ENCODE peak calls at places on chromosomes 4 and X, in ten cellular contexts. One of them, this sample, is unnamed.

GRCh38 chrX:136292656-136293055 is 8.1 kb upstream of the ADGRG4 start:
- DNase-seq in NCI-H510A: no peak
- DNase-seq in EH: no peak
- DNase-seq in heart right ventricle: no peak
- DNase-seq in AG10803: no peak
- DNase-seq in stomach: no peak
- DNase-seq in stimulated activated CD4-positive, alpha-beta T cell treated with anti-CD3 and anti-CD28 coated beads, Interleukin-1b, Interleukin-23, amount 100 ng/mL, for 48 hours: no peak
- DNase-seq in Ammon's horn: no peak
- DNase-seq in psoas muscle: no peak
- DNase-seq in H4: no peak
- DNase-seq in this sample: no peak

GRCh38 chr4:159042097-159042605 is 60.7 kb upstream of the RAPGEF2 start:
- DNase-seq in H4: no peak
- DNase-seq in heart right ventricle: peak
- DNase-seq in stimulated activated CD4-positive, alpha-beta T cell treated with anti-CD3 and anti-CD28 coated beads, Interleukin-1b, Interleukin-23, amount 100 ng/mL, for 48 hours: no peak
- DNase-seq in EH: no peak
- DNase-seq in psoas muscle: no peak
- DNase-seq in NCI-H510A: no peak
- DNase-seq in stomach: peak
- DNase-seq in Ammon's horn: peak
- DNase-seq in AG10803: no peak
- DNase-seq in this sample: no peak

GRCh38 chr4:137359691-137360315 is 172.5 kb downstream of the PCDH18 start:
- DNase-seq in stomach: no peak
- DNase-seq in AG10803: peak
- DNase-seq in Ammon's horn: peak
- DNase-seq in psoas muscle: no peak
- DNase-seq in H4: no peak
- DNase-seq in stimulated activated CD4-positive, alpha-beta T cell treated with anti-CD3 and anti-CD28 coated beads, Interleukin-1b, Interleukin-23, amount 100 ng/mL, for 48 hours: no peak
- DNase-seq in EH: peak
- DNase-seq in NCI-H510A: no peak
- DNase-seq in heart right ventricle: no peak
- DNase-seq in this sample: no peak

GRCh38 chr4:129514852-129515251 is 418.9 kb downstream of the C4orf33 start:
- DNase-seq in NCI-H510A: no peak
- DNase-seq in heart right ventricle: no peak
- DNase-seq in psoas muscle: no peak
- DNase-seq in H4: no peak
- DNase-seq in stomach: no peak
- DNase-seq in stimulated activated CD4-positive, alpha-beta T cell treated with anti-CD3 and anti-CD28 coated beads, Interleukin-1b, Interleukin-23, amount 100 ng/mL, for 48 hours: no peak
- DNase-seq in Ammon's horn: no peak
- DNase-seq in AG10803: no peak
- DNase-seq in EH: no peak
- DNase-seq in this sample: no peak

GRCh38 chr4:152162331-152162697 is 373.6 kb downstream of the FBXW7 start:
- DNase-seq in AG10803: no peak
- DNase-seq in NCI-H510A: no peak
- DNase-seq in psoas muscle: no peak
- DNase-seq in H4: no peak
- DNase-seq in heart right ventricle: no peak
- DNase-seq in Ammon's horn: no peak
- DNase-seq in EH: peak
- DNase-seq in stimulated activated CD4-positive, alpha-beta T cell treated with anti-CD3 and anti-CD28 coated beads, Interleukin-1b, Interleukin-23, amount 100 ng/mL, for 48 hours: no peak
- DNase-seq in stomach: no peak
- DNase-seq in this sample: no peak

GRCh38 chr4:36138221-36138620 is 106.1 kb downstream of the ARAP2 start:
- DNase-seq in AG10803: no peak
- DNase-seq in stimulated activated CD4-positive, alpha-beta T cell treated with anti-CD3 and anti-CD28 coated beads, Interleukin-1b, Interleukin-23, amount 100 ng/mL, for 48 hours: no peak
- DNase-seq in Ammon's horn: no peak
- DNase-seq in stomach: no peak
- DNase-seq in EH: no peak
- DNase-seq in heart right ventricle: no peak
- DNase-seq in H4: no peak
- DNase-seq in psoas muscle: no peak
- DNase-seq in NCI-H510A: no peak
- DNase-seq in this sample: no peak

GRCh38 chr4:8117278-8117682 is 41.3 kb downstream of the ABLIM2 start:
- DNase-seq in heart right ventricle: peak
- DNase-seq in EH: peak
- DNase-seq in stimulated activated CD4-positive, alpha-beta T cell treated with anti-CD3 and anti-CD28 coated beads, Interleukin-1b, Interleukin-23, amount 100 ng/mL, for 48 hours: peak
- DNase-seq in psoas muscle: peak
- DNase-seq in stomach: peak
- DNase-seq in NCI-H510A: no peak
- DNase-seq in AG10803: peak
- DNase-seq in H4: no peak
- DNase-seq in Ammon's horn: no peak
- DNase-seq in this sample: no peak

GRCh38 chr4:151034829-151035228 is 19.7 kb upstream of the LRBA start:
- DNase-seq in heart right ventricle: no peak
- DNase-seq in NCI-H510A: no peak
- DNase-seq in stimulated activated CD4-positive, alpha-beta T cell treated with anti-CD3 and anti-CD28 coated beads, Interleukin-1b, Interleukin-23, amount 100 ng/mL, for 48 hours: no peak
- DNase-seq in H4: no peak
- DNase-seq in psoas muscle: no peak
- DNase-seq in AG10803: no peak
- DNase-seq in Ammon's horn: no peak
- DNase-seq in EH: no peak
- DNase-seq in stomach: no peak
- DNase-seq in this sample: no peak

GRCh38 chr4:150814873-150815272 is 200.2 kb downstream of the LRBA start:
- DNase-seq in H4: no peak
- DNase-seq in NCI-H510A: no peak
- DNase-seq in EH: no peak
- DNase-seq in Ammon's horn: no peak
- DNase-seq in heart right ventricle: no peak
- DNase-seq in stomach: no peak
- DNase-seq in AG10803: no peak
- DNase-seq in stimulated activated CD4-positive, alpha-beta T cell treated with anti-CD3 and anti-CD28 coated beads, Interleukin-1b, Interleukin-23, amount 100 ng/mL, for 48 hours: no peak
- DNase-seq in psoas muscle: no peak
- DNase-seq in this sample: no peak

GRCh38 chr4:54384563-54384962 is 155.5 kb downstream of the PDGFRA start:
- DNase-seq in stomach: peak
- DNase-seq in psoas muscle: no peak
- DNase-seq in stimulated activated CD4-positive, alpha-beta T cell treated with anti-CD3 and anti-CD28 coated beads, Interleukin-1b, Interleukin-23, amount 100 ng/mL, for 48 hours: no peak
- DNase-seq in heart right ventricle: peak
- DNase-seq in H4: peak
- DNase-seq in Ammon's horn: peak
- DNase-seq in EH: peak
- DNase-seq in NCI-H510A: peak
- DNase-seq in AG10803: peak
- DNase-seq in this sample: no peak

GRCh38 chrX:115968436-115969252 is 201.9 kb upstream of the AGTR2 start:
- DNase-seq in stimulated activated CD4-positive, alpha-beta T cell treated with anti-CD3 and anti-CD28 coated beads, Interleukin-1b, Interleukin-23, amount 100 ng/mL, for 48 hours: no peak
- DNase-seq in AG10803: no peak
- DNase-seq in H4: peak
- DNase-seq in NCI-H510A: peak
- DNase-seq in heart right ventricle: peak
- DNase-seq in EH: no peak
- DNase-seq in Ammon's horn: peak
- DNase-seq in stomach: no peak
- DNase-seq in psoas muscle: peak
- DNase-seq in this sample: peak

GRCh38 chr4:156971168-156971601 is 414 bp downstream of the PDGFC start:
- DNase-seq in heart right ventricle: no peak
- DNase-seq in EH: no peak
- DNase-seq in AG10803: no peak
- DNase-seq in stimulated activated CD4-positive, alpha-beta T cell treated with anti-CD3 and anti-CD28 coated beads, Interleukin-1b, Interleukin-23, amount 100 ng/mL, for 48 hours: no peak
- DNase-seq in H4: no peak
- DNase-seq in NCI-H510A: no peak
- DNase-seq in stomach: peak
- DNase-seq in psoas muscle: peak
- DNase-seq in Ammon's horn: peak
- DNase-seq in this sample: no peak

GRCh38 chr4:87356832-87357526 is 34.0 kb downstream of the HSD17B11 start:
- DNase-seq in NCI-H510A: no peak
- DNase-seq in stimulated activated CD4-positive, alpha-beta T cell treated with anti-CD3 and anti-CD28 coated beads, Interleukin-1b, Interleukin-23, amount 100 ng/mL, for 48 hours: no peak
- DNase-seq in Ammon's horn: no peak
- DNase-seq in EH: no peak
- DNase-seq in stomach: no peak
- DNase-seq in AG10803: peak
- DNase-seq in H4: no peak
- DNase-seq in psoas muscle: no peak
- DNase-seq in heart right ventricle: no peak
- DNase-seq in this sample: no peak

GRCh38 chr4:11072426-11072825 is 356.3 kb downstream of the HS3ST1 start:
- DNase-seq in stomach: no peak
- DNase-seq in stimulated activated CD4-positive, alpha-beta T cell treated with anti-CD3 and anti-CD28 coated beads, Interleukin-1b, Interleukin-23, amount 100 ng/mL, for 48 hours: no peak
- DNase-seq in EH: no peak
- DNase-seq in psoas muscle: no peak
- DNase-seq in H4: no peak
- DNase-seq in heart right ventricle: no peak
- DNase-seq in Ammon's horn: no peak
- DNase-seq in NCI-H510A: no peak
- DNase-seq in AG10803: no peak
- DNase-seq in this sample: no peak

This sample was measured in iPS DF 19.7.